ENCODE peak calls at places on chromosome 9, in nine cellular contexts. One of them, this sample, is unnamed.

GRCh38 chr9:121199921-121200320 is 1.7 kb downstream of the RAB14 start:
- DNase-seq in CD4-positive, alpha-beta memory T cell: no peak
- DNase-seq in stomach: no peak
- DNase-seq in mucosa of descending colon: no peak
- DNase-seq in CD8-positive, alpha-beta T cell: no peak
- DNase-seq in H4: no peak
- DNase-seq in H54: no peak
- DNase-seq in ELF-1: no peak
- DNase-seq in adrenal gland: no peak
- DNase-seq in this sample: no peak

GRCh38 chr9:20684865-20685696 is 1.0 kb downstream of the FOCAD start:
- DNase-seq in CD8-positive, alpha-beta T cell: no peak
- DNase-seq in adrenal gland: no peak
- DNase-seq in H4: no peak
- DNase-seq in CD4-positive, alpha-beta memory T cell: no peak
- DNase-seq in ELF-1: no peak
- DNase-seq in H54: peak; percentile 14
- DNase-seq in stomach: no peak
- DNase-seq in mucosa of descending colon: no peak
- DNase-seq in this sample: no peak

GRCh38 chr9:88106492-88106891 is 31.8 kb downstream of the SPATA31C2 start:
- DNase-seq in H54: peak; percentile 23
- DNase-seq in CD4-positive, alpha-beta memory T cell: no peak
- DNase-seq in H4: peak; percentile 24
- DNase-seq in ELF-1: peak; percentile 20
- DNase-seq in mucosa of descending colon: peak; percentile 77
- DNase-seq in CD8-positive, alpha-beta T cell: no peak
- DNase-seq in stomach: peak; percentile 27
- DNase-seq in adrenal gland: peak; percentile 41
- DNase-seq in this sample: no peak

GRCh38 chr9:34338664-34339063 is 9.3 kb downstream of the NUDT2 start:
- DNase-seq in adrenal gland: no peak
- DNase-seq in CD4-positive, alpha-beta memory T cell: no peak
- DNase-seq in stomach: no peak
- DNase-seq in H54: no peak
- DNase-seq in CD8-positive, alpha-beta T cell: no peak
- DNase-seq in mucosa of descending colon: no peak
- DNase-seq in ELF-1: no peak
- DNase-seq in H4: no peak
- DNase-seq in this sample: no peak

GRCh38 chr9:91483189-91483691 is 59.6 kb upstream of the NFIL3 start:
- DNase-seq in H54: no peak
- DNase-seq in ELF-1: no peak
- DNase-seq in H4: no peak
- DNase-seq in CD8-positive, alpha-beta T cell: no peak
- DNase-seq in stomach: no peak
- DNase-seq in CD4-positive, alpha-beta memory T cell: no peak
- DNase-seq in mucosa of descending colon: no peak
- DNase-seq in adrenal gland: no peak
- DNase-seq in this sample: no peak

GRCh38 chr9:36842560-36843530 is 191.2 kb downstream of the PAX5 start:
- DNase-seq in H54: no peak
- DNase-seq in H4: no peak
- DNase-seq in ELF-1: no peak
- DNase-seq in adrenal gland: no peak
- DNase-seq in stomach: no peak
- DNase-seq in CD8-positive, alpha-beta T cell: no peak
- DNase-seq in mucosa of descending colon: no peak
- DNase-seq in CD4-positive, alpha-beta memory T cell: no peak
- DNase-seq in this sample: no peak

GRCh38 chr9:135494791-135495559 is 5.5 kb upstream of the MRPS2 start:
- DNase-seq in CD4-positive, alpha-beta memory T cell: no peak
- DNase-seq in H54: no peak
- DNase-seq in stomach: no peak
- DNase-seq in adrenal gland: no peak
- DNase-seq in H4: no peak
- DNase-seq in mucosa of descending colon: no peak
- DNase-seq in ELF-1: no peak
- DNase-seq in CD8-positive, alpha-beta T cell: no peak
- DNase-seq in this sample: no peak

GRCh38 chr9:93207326-93207814 is 23.4 kb downstream of the WNK2 start:
- DNase-seq in CD4-positive, alpha-beta memory T cell: no peak
- DNase-seq in mucosa of descending colon: no peak
- DNase-seq in H54: no peak
- DNase-seq in stomach: no peak
- DNase-seq in CD8-positive, alpha-beta T cell: no peak
- DNase-seq in H4: no peak
- DNase-seq in adrenal gland: no peak
- DNase-seq in ELF-1: no peak
- DNase-seq in this sample: no peak

GRCh38 chr9:89924611-89925010 is 319.8 kb downstream of the GADD45G start:
- DNase-seq in stomach: no peak
- DNase-seq in H54: no peak
- DNase-seq in CD8-positive, alpha-beta T cell: no peak
- DNase-seq in adrenal gland: peak; percentile 22
- DNase-seq in H4: no peak
- DNase-seq in CD4-positive, alpha-beta memory T cell: no peak
- DNase-seq in mucosa of descending colon: no peak
- DNase-seq in ELF-1: no peak
- DNase-seq in this sample: no peak

GRCh38 chr9:20504930-20505329 is 117.4 kb downstream of the MLLT3 start:
- DNase-seq in mucosa of descending colon: no peak
- DNase-seq in adrenal gland: no peak
- DNase-seq in CD8-positive, alpha-beta T cell: peak; percentile 26
- DNase-seq in stomach: no peak
- DNase-seq in CD4-positive, alpha-beta memory T cell: peak; percentile 44
- DNase-seq in H54: no peak
- DNase-seq in H4: no peak
- DNase-seq in ELF-1: no peak
- DNase-seq in this sample: peak; percentile 36

GRCh38 chr9:26863074-26863473 is 29.5 kb downstream of the CAAP1 start:
- DNase-seq in ELF-1: no peak
- DNase-seq in mucosa of descending colon: no peak
- DNase-seq in CD8-positive, alpha-beta T cell: no peak
- DNase-seq in CD4-positive, alpha-beta memory T cell: no peak
- DNase-seq in stomach: no peak
- DNase-seq in H4: peak; percentile 11
- DNase-seq in H54: no peak
- DNase-seq in adrenal gland: no peak
- DNase-seq in this sample: no peak

GRCh38 chr9:90003046-90003355 is 398.2 kb downstream of the GADD45G start:
- DNase-seq in stomach: peak; percentile 58
- DNase-seq in H54: no peak
- DNase-seq in H4: no peak
- DNase-seq in CD4-positive, alpha-beta memory T cell: no peak
- DNase-seq in adrenal gland: peak; percentile 57
- DNase-seq in mucosa of descending colon: no peak
- DNase-seq in CD8-positive, alpha-beta T cell: no peak
- DNase-seq in ELF-1: no peak
- DNase-seq in this sample: no peak

GRCh38 chr9:133113928-133114351 is 7.1 kb downstream of the RALGDS start:
- DNase-seq in H54: no peak
- DNase-seq in stomach: no peak
- DNase-seq in adrenal gland: peak; percentile 70
- DNase-seq in H4: no peak
- DNase-seq in ELF-1: peak; percentile 56
- DNase-seq in CD8-positive, alpha-beta T cell: no peak
- DNase-seq in mucosa of descending colon: no peak
- DNase-seq in CD4-positive, alpha-beta memory T cell: peak; percentile 43
- DNase-seq in this sample: no peak

GRCh38 chr9:114464652-114465051 is 40.6 kb downstream of the WHRN start:
- DNase-seq in H4: no peak
- DNase-seq in stomach: no peak
- DNase-seq in CD4-positive, alpha-beta memory T cell: no peak
- DNase-seq in H54: no peak
- DNase-seq in adrenal gland: no peak
- DNase-seq in ELF-1: no peak
- DNase-seq in mucosa of descending colon: no peak
- DNase-seq in CD8-positive, alpha-beta T cell: no peak
- DNase-seq in this sample: no peak